ENCODE peak calls at places on chromosomes 7 and 10, in nine cellular contexts. One of them, this sample, is unnamed.

GRCh38 chr7:1100886-1101579 is 13.1 kb downstream of the GPER1 start:
- DNase-seq in IMR-90: no peak
- DNase-seq in stimulated activated CD4-positive, alpha-beta T cell treated with anti-CD3 and anti-CD28 coated beads, Interleukin-12 subunit alpha, Interleukin-12 subunit beta, amount 100 ng/mL, for 4 hours: no peak
- DNase-seq in memory B cell: no peak
- DNase-seq in Calu3: no peak
- DNase-seq in HFF-Myc: no peak
- DNase-seq in iris pigment epithelial cell: no peak
- DNase-seq in NCI-H2081 treated with DMSO at 0.1 percent for 48 hours: no peak
- DNase-seq in mesothelial cell of epicardium: no peak
- DNase-seq in this sample: no peak

GRCh38 chr7:156073366-156074052 is 261.2 kb upstream of the SHH start:
- DNase-seq in IMR-90: no peak
- DNase-seq in stimulated activated CD4-positive, alpha-beta T cell treated with anti-CD3 and anti-CD28 coated beads, Interleukin-12 subunit alpha, Interleukin-12 subunit beta, amount 100 ng/mL, for 4 hours: no peak
- DNase-seq in memory B cell: no peak
- DNase-seq in Calu3: no peak
- DNase-seq in HFF-Myc: no peak
- DNase-seq in iris pigment epithelial cell: no peak
- DNase-seq in NCI-H2081 treated with DMSO at 0.1 percent for 48 hours: no peak
- DNase-seq in mesothelial cell of epicardium: no peak
- DNase-seq in this sample: no peak

GRCh38 chr7:49001610-49002033 is 77.3 kb downstream of the CDC14C start:
- DNase-seq in IMR-90: no peak
- DNase-seq in stimulated activated CD4-positive, alpha-beta T cell treated with anti-CD3 and anti-CD28 coated beads, Interleukin-12 subunit alpha, Interleukin-12 subunit beta, amount 100 ng/mL, for 4 hours: no peak
- DNase-seq in memory B cell: no peak
- DNase-seq in Calu3: peak
- DNase-seq in HFF-Myc: no peak
- DNase-seq in iris pigment epithelial cell: peak
- DNase-seq in NCI-H2081 treated with DMSO at 0.1 percent for 48 hours: no peak
- DNase-seq in mesothelial cell of epicardium: no peak
- DNase-seq in this sample: no peak

GRCh38 chr7:91789086-91789485 is 91.4 kb downstream of the MTERF1 start:
- DNase-seq in IMR-90: no peak
- DNase-seq in stimulated activated CD4-positive, alpha-beta T cell treated with anti-CD3 and anti-CD28 coated beads, Interleukin-12 subunit alpha, Interleukin-12 subunit beta, amount 100 ng/mL, for 4 hours: no peak
- DNase-seq in memory B cell: no peak
- DNase-seq in Calu3: no peak
- DNase-seq in HFF-Myc: peak
- DNase-seq in iris pigment epithelial cell: no peak
- DNase-seq in NCI-H2081 treated with DMSO at 0.1 percent for 48 hours: no peak
- DNase-seq in mesothelial cell of epicardium: no peak
- DNase-seq in this sample: no peak

GRCh38 chr10:107163904-107164861 is at the start of gene SORCS1:
- DNase-seq in IMR-90: no peak
- DNase-seq in stimulated activated CD4-positive, alpha-beta T cell treated with anti-CD3 and anti-CD28 coated beads, Interleukin-12 subunit alpha, Interleukin-12 subunit beta, amount 100 ng/mL, for 4 hours: no peak
- DNase-seq in memory B cell: no peak
- DNase-seq in Calu3: no peak
- DNase-seq in HFF-Myc: no peak
- DNase-seq in iris pigment epithelial cell: no peak
- DNase-seq in NCI-H2081 treated with DMSO at 0.1 percent for 48 hours: no peak
- DNase-seq in mesothelial cell of epicardium: peak
- DNase-seq in this sample: no peak

GRCh38 chr10:95755511-95756004 is 405 bp upstream of the ENTPD1 start:
- DNase-seq in IMR-90: no peak
- DNase-seq in stimulated activated CD4-positive, alpha-beta T cell treated with anti-CD3 and anti-CD28 coated beads, Interleukin-12 subunit alpha, Interleukin-12 subunit beta, amount 100 ng/mL, for 4 hours: no peak
- DNase-seq in memory B cell: no peak
- DNase-seq in Calu3: peak
- DNase-seq in HFF-Myc: no peak
- DNase-seq in iris pigment epithelial cell: peak
- DNase-seq in NCI-H2081 treated with DMSO at 0.1 percent for 48 hours: no peak
- DNase-seq in mesothelial cell of epicardium: no peak
- DNase-seq in this sample: no peak

GRCh38 chr7:30424536-30424935 is 54.0 kb downstream of the NOD1 start:
- DNase-seq in IMR-90: no peak
- DNase-seq in stimulated activated CD4-positive, alpha-beta T cell treated with anti-CD3 and anti-CD28 coated beads, Interleukin-12 subunit alpha, Interleukin-12 subunit beta, amount 100 ng/mL, for 4 hours: no peak
- DNase-seq in memory B cell: no peak
- DNase-seq in Calu3: no peak
- DNase-seq in HFF-Myc: no peak
- DNase-seq in iris pigment epithelial cell: no peak
- DNase-seq in NCI-H2081 treated with DMSO at 0.1 percent for 48 hours: no peak
- DNase-seq in mesothelial cell of epicardium: no peak
- DNase-seq in this sample: no peak

GRCh38 chr7:116273283-116273917 is 63.1 kb downstream of the TES start:
- DNase-seq in IMR-90: no peak
- DNase-seq in stimulated activated CD4-positive, alpha-beta T cell treated with anti-CD3 and anti-CD28 coated beads, Interleukin-12 subunit alpha, Interleukin-12 subunit beta, amount 100 ng/mL, for 4 hours: no peak
- DNase-seq in memory B cell: no peak
- DNase-seq in Calu3: no peak
- DNase-seq in HFF-Myc: no peak
- DNase-seq in iris pigment epithelial cell: no peak
- DNase-seq in NCI-H2081 treated with DMSO at 0.1 percent for 48 hours: no peak
- DNase-seq in mesothelial cell of epicardium: no peak
- DNase-seq in this sample: no peak

GRCh38 chr10:132865236-132865635 is 77.1 kb downstream of the CFAP46 start:
- DNase-seq in IMR-90: no peak
- DNase-seq in stimulated activated CD4-positive, alpha-beta T cell treated with anti-CD3 and anti-CD28 coated beads, Interleukin-12 subunit alpha, Interleukin-12 subunit beta, amount 100 ng/mL, for 4 hours: no peak
- DNase-seq in memory B cell: no peak
- DNase-seq in Calu3: no peak
- DNase-seq in HFF-Myc: no peak
- DNase-seq in iris pigment epithelial cell: no peak
- DNase-seq in NCI-H2081 treated with DMSO at 0.1 percent for 48 hours: no peak
- DNase-seq in mesothelial cell of epicardium: no peak
- DNase-seq in this sample: no peak

GRCh38 chr10:113310317-113310716 is 242.5 kb upstream of the HABP2 start:
- DNase-seq in IMR-90: no peak
- DNase-seq in stimulated activated CD4-positive, alpha-beta T cell treated with anti-CD3 and anti-CD28 coated beads, Interleukin-12 subunit alpha, Interleukin-12 subunit beta, amount 100 ng/mL, for 4 hours: no peak
- DNase-seq in memory B cell: no peak
- DNase-seq in Calu3: no peak
- DNase-seq in HFF-Myc: no peak
- DNase-seq in iris pigment epithelial cell: no peak
- DNase-seq in NCI-H2081 treated with DMSO at 0.1 percent for 48 hours: no peak
- DNase-seq in mesothelial cell of epicardium: no peak
- DNase-seq in this sample: no peak

GRCh38 chr7:99543916-99544315 is 8.0 kb downstream of the FAM200A start:
- DNase-seq in IMR-90: no peak
- DNase-seq in stimulated activated CD4-positive, alpha-beta T cell treated with anti-CD3 and anti-CD28 coated beads, Interleukin-12 subunit alpha, Interleukin-12 subunit beta, amount 100 ng/mL, for 4 hours: no peak
- DNase-seq in memory B cell: no peak
- DNase-seq in Calu3: no peak
- DNase-seq in HFF-Myc: no peak
- DNase-seq in iris pigment epithelial cell: no peak
- DNase-seq in NCI-H2081 treated with DMSO at 0.1 percent for 48 hours: no peak
- DNase-seq in mesothelial cell of epicardium: no peak
- DNase-seq in this sample: no peak

GRCh38 chr10:112775892-112776679 is 174.0 kb upstream of the TCF7L2 start:
- DNase-seq in IMR-90: no peak
- DNase-seq in stimulated activated CD4-positive, alpha-beta T cell treated with anti-CD3 and anti-CD28 coated beads, Interleukin-12 subunit alpha, Interleukin-12 subunit beta, amount 100 ng/mL, for 4 hours: no peak
- DNase-seq in memory B cell: no peak
- DNase-seq in Calu3: peak
- DNase-seq in HFF-Myc: no peak
- DNase-seq in iris pigment epithelial cell: no peak
- DNase-seq in NCI-H2081 treated with DMSO at 0.1 percent for 48 hours: no peak
- DNase-seq in mesothelial cell of epicardium: no peak
- DNase-seq in this sample: no peak

GRCh38 chr10:78397796-78398195 is 364.1 kb downstream of the RPS24 start:
- DNase-seq in IMR-90: no peak
- DNase-seq in stimulated activated CD4-positive, alpha-beta T cell treated with anti-CD3 and anti-CD28 coated beads, Interleukin-12 subunit alpha, Interleukin-12 subunit beta, amount 100 ng/mL, for 4 hours: no peak
- DNase-seq in memory B cell: no peak
- DNase-seq in Calu3: no peak
- DNase-seq in HFF-Myc: no peak
- DNase-seq in iris pigment epithelial cell: no peak
- DNase-seq in NCI-H2081 treated with DMSO at 0.1 percent for 48 hours: no peak
- DNase-seq in mesothelial cell of epicardium: no peak
- DNase-seq in this sample: peak

GRCh38 chr7:150340875-150341262 is 560 bp downstream of the RARRES2 start:
- DNase-seq in IMR-90: no peak
- DNase-seq in stimulated activated CD4-positive, alpha-beta T cell treated with anti-CD3 and anti-CD28 coated beads, Interleukin-12 subunit alpha, Interleukin-12 subunit beta, amount 100 ng/mL, for 4 hours: no peak
- DNase-seq in memory B cell: no peak
- DNase-seq in Calu3: no peak
- DNase-seq in HFF-Myc: no peak
- DNase-seq in iris pigment epithelial cell: no peak
- DNase-seq in NCI-H2081 treated with DMSO at 0.1 percent for 48 hours: no peak
- DNase-seq in mesothelial cell of epicardium: no peak
- DNase-seq in this sample: no peak

GRCh38 chr10:13759167-13759566 is 172.4 kb downstream of the PRPF18 start:
- DNase-seq in IMR-90: peak
- DNase-seq in stimulated activated CD4-positive, alpha-beta T cell treated with anti-CD3 and anti-CD28 coated beads, Interleukin-12 subunit alpha, Interleukin-12 subunit beta, amount 100 ng/mL, for 4 hours: no peak
- DNase-seq in memory B cell: no peak
- DNase-seq in Calu3: no peak
- DNase-seq in HFF-Myc: no peak
- DNase-seq in iris pigment epithelial cell: no peak
- DNase-seq in NCI-H2081 treated with DMSO at 0.1 percent for 48 hours: no peak
- DNase-seq in mesothelial cell of epicardium: no peak
- DNase-seq in this sample: peak

GRCh38 chr7:92709912-92710311 is 119.7 kb upstream of the FAM133B start:
- DNase-seq in IMR-90: no peak
- DNase-seq in stimulated activated CD4-positive, alpha-beta T cell treated with anti-CD3 and anti-CD28 coated beads, Interleukin-12 subunit alpha, Interleukin-12 subunit beta, amount 100 ng/mL, for 4 hours: no peak
- DNase-seq in memory B cell: no peak
- DNase-seq in Calu3: no peak
- DNase-seq in HFF-Myc: no peak
- DNase-seq in iris pigment epithelial cell: no peak
- DNase-seq in NCI-H2081 treated with DMSO at 0.1 percent for 48 hours: no peak
- DNase-seq in mesothelial cell of epicardium: no peak
- DNase-seq in this sample: no peak

GRCh38 chr10:96275685-96276418 is 4.5 kb upstream of the BLNK start:
- DNase-seq in IMR-90: no peak
- DNase-seq in stimulated activated CD4-positive, alpha-beta T cell treated with anti-CD3 and anti-CD28 coated beads, Interleukin-12 subunit alpha, Interleukin-12 subunit beta, amount 100 ng/mL, for 4 hours: no peak
- DNase-seq in memory B cell: no peak
- DNase-seq in Calu3: no peak
- DNase-seq in HFF-Myc: no peak
- DNase-seq in iris pigment epithelial cell: no peak
- DNase-seq in NCI-H2081 treated with DMSO at 0.1 percent for 48 hours: no peak
- DNase-seq in mesothelial cell of epicardium: no peak
- DNase-seq in this sample: no peak

GRCh38 chr10:97154789-97155188 is 31.0 kb downstream of the SLIT1 start:
- DNase-seq in IMR-90: no peak
- DNase-seq in stimulated activated CD4-positive, alpha-beta T cell treated with anti-CD3 and anti-CD28 coated beads, Interleukin-12 subunit alpha, Interleukin-12 subunit beta, amount 100 ng/mL, for 4 hours: no peak
- DNase-seq in memory B cell: no peak
- DNase-seq in Calu3: no peak
- DNase-seq in HFF-Myc: no peak
- DNase-seq in iris pigment epithelial cell: no peak
- DNase-seq in NCI-H2081 treated with DMSO at 0.1 percent for 48 hours: no peak
- DNase-seq in mesothelial cell of epicardium: no peak
- DNase-seq in this sample: no peak

GRCh38 chr7:41816111-41816510 is 113.2 kb upstream of the INHBA start:
- DNase-seq in IMR-90: no peak
- DNase-seq in stimulated activated CD4-positive, alpha-beta T cell treated with anti-CD3 and anti-CD28 coated beads, Interleukin-12 subunit alpha, Interleukin-12 subunit beta, amount 100 ng/mL, for 4 hours: no peak
- DNase-seq in memory B cell: no peak
- DNase-seq in Calu3: no peak
- DNase-seq in HFF-Myc: no peak
- DNase-seq in iris pigment epithelial cell: peak
- DNase-seq in NCI-H2081 treated with DMSO at 0.1 percent for 48 hours: no peak
- DNase-seq in mesothelial cell of epicardium: no peak
- DNase-seq in this sample: no peak

GRCh38 chr10:49431426-49431825 is 35.5 kb upstream of the DRGX start:
- DNase-seq in IMR-90: no peak
- DNase-seq in stimulated activated CD4-positive, alpha-beta T cell treated with anti-CD3 and anti-CD28 coated beads, Interleukin-12 subunit alpha, Interleukin-12 subunit beta, amount 100 ng/mL, for 4 hours: no peak
- DNase-seq in memory B cell: no peak
- DNase-seq in Calu3: no peak
- DNase-seq in HFF-Myc: no peak
- DNase-seq in iris pigment epithelial cell: peak
- DNase-seq in NCI-H2081 treated with DMSO at 0.1 percent for 48 hours: no peak
- DNase-seq in mesothelial cell of epicardium: no peak
- DNase-seq in this sample: no peak

GRCh38 chr7:69825031-69825681 is 226.9 kb downstream of the AUTS2 start:
- DNase-seq in IMR-90: no peak
- DNase-seq in stimulated activated CD4-positive, alpha-beta T cell treated with anti-CD3 and anti-CD28 coated beads, Interleukin-12 subunit alpha, Interleukin-12 subunit beta, amount 100 ng/mL, for 4 hours: no peak
- DNase-seq in memory B cell: no peak
- DNase-seq in Calu3: no peak
- DNase-seq in HFF-Myc: no peak
- DNase-seq in iris pigment epithelial cell: no peak
- DNase-seq in NCI-H2081 treated with DMSO at 0.1 percent for 48 hours: peak
- DNase-seq in mesothelial cell of epicardium: no peak
- DNase-seq in this sample: peak

This sample was measured in fibroblast of the aortic adventitia.